ENCODE peak calls at places on chromosomes 6 and 20, in eight cellular contexts. O, P, E, Z, N, H, G and X are unnamed samples.

GRCh38 chr6:25278914-25279747 is at the start of gene CARMIL1:
- DNase-seq in O (peak), P (peak), E (peak), Z (peak), N (peak), H (peak), G (peak), X (peak)

GRCh38 chr6:138455746-138456392 is 43.4 kb downstream of the NHSL1 start:
- DNase-seq in O (no peak), P (no peak), E (no peak), Z (no peak), N (no peak), H (no peak), G (peak), X (no peak)

GRCh38 chr20:9344080-9344920 is 170.1 kb upstream of the LAMP5 start:
- DNase-seq in O (peak), P (no peak), E (no peak), Z (peak), N (no peak), H (no peak), G (no peak), X (no peak)

GRCh38 chr20:44961024-44961866 is 1.0 kb upstream of the TOMM34 start:
- DNase-seq in O (no peak), P (no peak), E (no peak), Z (no peak), N (no peak), H (no peak), G (no peak), X (no peak)

GRCh38 chr6:170210651-170211403 is 80.1 kb downstream of the DLL1 start:
- DNase-seq in O (peak), P (no peak), E (peak), Z (no peak), N (no peak), H (no peak), G (no peak), X (no peak)

GRCh38 chr20:25077610-25078169 is 4.3 kb downstream of the VSX1 start:
- DNase-seq in O (peak), P (no peak), E (no peak), Z (peak), N (peak), H (no peak), G (no peak), X (peak)

GRCh38 chr6:119207973-119208725 is 129.7 kb upstream of the FAM184A start:
- DNase-seq in O (no peak), P (no peak), E (peak), Z (no peak), N (no peak), H (no peak), G (peak), X (no peak)

GRCh38 chr6:55886185-55886836 is 10.9 kb upstream of the BMP5 start:
- DNase-seq in O (no peak), P (no peak), E (no peak), Z (peak), N (no peak), H (no peak), G (peak), X (no peak)

GRCh38 chr6:70834520-70834919 is 122.3 kb downstream of the B3GAT2 start:
- DNase-seq in O (no peak), P (no peak), E (no peak), Z (no peak), N (no peak), H (no peak), G (no peak), X (no peak)

GRCh38 chr6:54481096-54481495 is 172.9 kb downstream of the TINAG start:
- DNase-seq in O (no peak), P (no peak), E (peak), Z (no peak), N (no peak), H (no peak), G (peak), X (no peak)